ENCODE peak calls at places on chromosomes 2 and 18, in nine cellular contexts. S is NCI-H1417; T is stimulated activated naive B cell treated with anti-CD40 and anti-IgM and Interleukin-4, amounts not matched to agents 10 μg/mL and 1 μg/mL and 100 μg/mL, for 72 hours; D is stimulated activated CD4-positive, alpha-beta T cell treated with anti-CD3 and anti-CD28 coated beads, TNF-alpha, amount 100 ng/mL, for 1 hour; P is natural killer cell treated with Interleukin-12 subunit alpha and Interleukin-12 subunit beta and Interleukin-15 and Interleukin-18, amount 100 ng/mL, for 72 hours; F is activated naive CD8-positive, alpha-beta T cell treated with anti-CD3 and anti-CD28 coated beads, Interleukin-2, amount 10 ng/mL, durations not matched to agents 7 days and 5 days; N is activated T-helper 1 cell treated with anti-CD3 and anti-CD28 coated beads, Interleukin-2, amount 50 U/mL, for 16 hours; Y is endothelial cell; H is right cardiac atrium. R is an unnamed sample.

GRCh38 chr18:2237706-2238105 is 333.6 kb downstream of the METTL4 start:
- DNase-seq in S (no peak), T (no peak), D (no peak), P (no peak), F (no peak), N (no peak), Y (no peak), H (no peak), R (no peak)

GRCh38 chr2:181810823-181811695 is 80.5 kb upstream of the ITPRID2 start:
- DNase-seq in S (peak), T (no peak), D (no peak), P (no peak), F (no peak), N (no peak), Y (no peak), H (peak), R (peak)

GRCh38 chr18:23369231-23369630 is 83.9 kb upstream of the RIOK3 start:
- DNase-seq in S (no peak), T (no peak), D (no peak), P (no peak), F (no peak), N (no peak), Y (no peak), H (no peak), R (no peak)

GRCh38 chr18:9516437-9517064 is 41.2 kb downstream of the RALBP1 start:
- DNase-seq in S (peak), T (peak), D (no peak), P (no peak), F (no peak), N (no peak), Y (no peak), H (no peak), R (no peak)

GRCh38 chr18:70420151-70420898 is 131.5 kb downstream of the SOCS6 start:
- DNase-seq in S (no peak), T (no peak), D (no peak), P (no peak), F (no peak), N (no peak), Y (no peak), H (no peak), R (no peak)

GRCh38 chr2:7084601-7085000 is 167.4 kb downstream of the RNF144A start:
- DNase-seq in S (no peak), T (no peak), D (no peak), P (no peak), F (no peak), N (no peak), Y (no peak), H (no peak), R (no peak)

GRCh38 chr2:160075171-160075570 is 12.8 kb upstream of the PLA2R1 start:
- DNase-seq in S (no peak), T (no peak), D (no peak), P (no peak), F (no peak), N (no peak), Y (no peak), H (peak), R (no peak)

GRCh38 chr2:119126650-119127049 is 31.9 kb downstream of the C1QL2 start:
- DNase-seq in S (no peak), T (peak), D (no peak), P (no peak), F (peak), N (peak), Y (peak), H (no peak), R (no peak)

GRCh38 chr18:66344227-66344626 is 259.7 kb downstream of the CDH19 start:
- DNase-seq in S (peak), T (no peak), D (no peak), P (no peak), F (no peak), N (no peak), Y (no peak), H (no peak), R (no peak)

GRCh38 chr18:46411862-46412690 is 244.9 kb downstream of the LOXHD1 start:
- DNase-seq in S (peak), T (no peak), D (no peak), P (no peak), F (no peak), N (no peak), Y (no peak), H (peak), R (no peak)

GRCh38 chr2:213125646-213126347 is 25.6 kb downstream of the IKZF2 start:
- DNase-seq in S (no peak), T (no peak), D (no peak), P (peak), F (no peak), N (no peak), Y (no peak), H (no peak), R (no peak)

GRCh38 chr2:143117225-143117624 is 12.0 kb upstream of the ARHGAP15 start:
- DNase-seq in S (no peak), T (no peak), D (no peak), P (no peak), F (no peak), N (no peak), Y (no peak), H (no peak), R (no peak)

GRCh38 chr2:59449264-59449663 is 1104.2 kb downstream of the BCL11A start:
- DNase-seq in S (peak), T (peak), D (no peak), P (no peak), F (no peak), N (no peak), Y (no peak), H (no peak), R (no peak)

GRCh38 chr2:19786408-19787058 is 115.2 kb downstream of the TTC32 start:
- DNase-seq in S (no peak), T (peak), D (no peak), P (no peak), F (no peak), N (no peak), Y (no peak), H (no peak), R (no peak)

GRCh38 chr18:35933982-35934381 is 38.5 kb upstream of the RMP24 start:
- DNase-seq in S (no peak), T (no peak), D (no peak), P (no peak), F (no peak), N (no peak), Y (no peak), H (no peak), R (no peak)

GRCh38 chr18:22783662-22784076 is 149.5 kb upstream of the RBBP8 start:
- DNase-seq in S (no peak), T (no peak), D (no peak), P (no peak), F (no peak), N (no peak), Y (no peak), H (no peak), R (no peak)

GRCh38 chr18:79458131-79458838 is 62.6 kb downstream of the NFATC1 start:
- DNase-seq in S (no peak), T (no peak), D (no peak), P (no peak), F (no peak), N (no peak), Y (peak), H (peak), R (peak)

GRCh38 chr18:3478262-3478978 is 28.4 kb downstream of the TGIF1 start:
- DNase-seq in S (no peak), T (no peak), D (no peak), P (no peak), F (no peak), N (no peak), Y (no peak), H (no peak), R (no peak)

GRCh38 chr2:154368148-154368547 is 330.3 kb upstream of the KCNJ3 start:
- DNase-seq in S (no peak), T (no peak), D (no peak), P (no peak), F (no peak), N (no peak), Y (no peak), H (no peak), R (no peak)

GRCh38 chr2:8346706-8347430 is 335.0 kb upstream of the ID2 start:
- DNase-seq in S (no peak), T (no peak), D (no peak), P (no peak), F (no peak), N (no peak), Y (no peak), H (no peak), R (no peak)

GRCh38 chr2:31263636-31264190 is 29.8 kb downstream of the EHD3 start:
- DNase-seq in S (no peak), T (no peak), D (no peak), P (no peak), F (no peak), N (no peak), Y (no peak), H (no peak), R (no peak)

R was measured in epithelial cell of proximal tubule.